ENCODE peak calls at places on chromosomes 2 and 18, in six cellular contexts. I is GM12878, J is H1, G is SK-N-SH, Z is GM12891, X is GM12892. M is an unnamed sample.

GRCh38 chr2:175854665-175855064 is 147.4 kb downstream of the LNPK start:
- DNase-seq in I (no peak), J (no peak), G (peak), Z (no peak), X (no peak), M (no peak)

GRCh38 chr2:144152817-144153271 is 367.1 kb downstream of the ZEB2 start:
- DNase-seq in I (no peak), J (no peak), G (no peak), Z (no peak), X (no peak), M (no peak)

GRCh38 chr2:29096969-29097368 is 18.2 kb upstream of the CLIP4 start:
- DNase-seq in I (no peak), J (no peak), G (no peak), Z (no peak), X (no peak), M (no peak)

GRCh38 chr18:67117804-67118203 is 398.7 kb downstream of the DSEL start:
- DNase-seq in I (no peak), J (no peak), G (no peak), Z (no peak), X (no peak), M (no peak)

GRCh38 chr18:79600141-79600540 is 79.5 kb upstream of the CTDP1 start:
- DNase-seq in I (no peak), J (no peak), G (no peak), Z (no peak), X (no peak), M (no peak)

GRCh38 chr2:200335657-200336056 is 29.2 kb downstream of the SPATS2L start:
- DNase-seq in I (no peak), J (no peak), G (no peak), Z (no peak), X (no peak), M (peak)

GRCh38 chr2:120779781-120780283 is 44.2 kb downstream of the GLI2 start:
- DNase-seq in I (no peak), J (no peak), G (no peak), Z (no peak), X (no peak), M (no peak)

GRCh38 chr2:202339052-202339870 is 36.9 kb upstream of the BMPR2 start:
- DNase-seq in I (no peak), J (no peak), G (no peak), Z (no peak), X (no peak), M (peak)

GRCh38 chr2:53933329-53933728 is 37.5 kb downstream of the PSME4 start:
- DNase-seq in I (no peak), J (no peak), G (no peak), Z (no peak), X (no peak), M (no peak)

GRCh38 chr2:29430382-29431112 is 315.3 kb downstream of the CLIP4 start:
- DNase-seq in I (no peak), J (no peak), G (peak), Z (no peak), X (no peak), M (no peak)

GRCh38 chr2:237685408-237685807 is 58.0 kb downstream of the LRRFIP1 start:
- DNase-seq in I (no peak), J (no peak), G (no peak), Z (no peak), X (no peak), M (peak)

GRCh38 chr2:218322756-218323525 is 30.6 kb upstream of the TMBIM1 start:
- DNase-seq in I (no peak), J (peak), G (peak), Z (peak), X (peak), M (peak)

GRCh38 chr18:50848038-50848437 is 28.2 kb upstream of the MRO start:
- DNase-seq in I (no peak), J (no peak), G (no peak), Z (no peak), X (no peak), M (no peak)

GRCh38 chr18:50844554-50844953 is 24.7 kb upstream of the MRO start:
- DNase-seq in I (no peak), J (no peak), G (no peak), Z (no peak), X (no peak), M (no peak)

GRCh38 chr18:50844960-50845359 is 25.1 kb upstream of the MRO start:
- DNase-seq in I (no peak), J (no peak), G (no peak), Z (no peak), X (no peak), M (no peak)

GRCh38 chr18:50849448-50849847 is 29.5 kb upstream of the ME2 start:
- DNase-seq in I (no peak), J (no peak), G (no peak), Z (no peak), X (no peak), M (no peak)

DNA sequence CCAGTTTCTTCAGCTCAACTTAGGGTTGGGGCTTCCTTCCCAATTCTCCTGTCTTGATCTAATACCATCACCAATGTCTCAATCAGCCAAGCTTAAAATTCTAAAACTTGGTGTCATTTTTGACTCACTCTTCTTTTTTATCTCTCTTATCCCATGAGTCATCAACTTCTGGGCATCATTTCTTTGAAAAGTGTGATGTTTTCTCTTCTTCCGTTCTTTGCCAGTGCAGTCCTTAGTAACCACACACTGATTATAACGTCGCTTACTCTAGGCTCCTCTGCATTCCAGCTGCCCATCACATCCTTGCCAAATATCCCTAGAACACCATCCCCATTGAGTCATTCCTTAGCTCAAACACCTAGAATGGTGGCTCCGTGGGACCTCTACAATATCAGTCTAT is 27.4 kb upstream of the MRO start:
- DNase-seq in I (no peak), J (no peak), G (no peak), Z (no peak), X (no peak), M (no peak)
- TF ChIP-seq TAF1 in I (no peak), J (no peak), G (no peak), Z (no peak), X (no peak), M (no peak)

GRCh38 chr18:8365006-8365405 is 244.2 kb upstream of the RAB12 start:
- DNase-seq in I (no peak), J (no peak), G (no peak), Z (no peak), X (no peak), M (no peak)
- TF ChIP-seq TAF1 in I (no peak), J (no peak), G (no peak), Z (no peak), X (no peak), M (no peak)

DNA sequence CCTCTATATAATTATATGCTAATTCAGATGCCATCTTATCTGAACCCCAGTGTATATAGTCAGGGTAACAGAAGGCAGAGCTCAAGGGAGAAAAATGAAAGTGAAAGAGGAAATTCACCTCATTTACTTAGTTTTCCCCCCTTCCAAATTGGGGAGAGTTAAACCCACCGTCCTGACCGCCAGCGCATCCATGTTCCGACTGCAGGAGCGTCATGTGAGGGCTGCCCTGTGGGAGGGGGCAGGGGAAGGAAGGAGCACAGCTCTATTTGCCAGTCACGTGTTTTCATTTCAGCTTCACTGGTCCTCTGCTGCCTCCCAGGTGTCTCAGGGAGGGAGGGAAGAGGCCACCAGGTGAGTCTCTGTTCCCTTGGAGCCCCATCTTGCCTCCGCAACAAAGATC is 13.2 kb downstream of the CNNM4 start:
- DNase-seq in I (no peak), J (no peak), G (no peak), Z (no peak), X (no peak), M (no peak)
- TF ChIP-seq TAF1 in I (no peak), J (no peak), G (no peak), Z (no peak), X (no peak), M (no peak)

GRCh38 chr2:205852457-205852856 is 170.2 kb downstream of the NRP2 start:
- DNase-seq in I (no peak), J (no peak), G (no peak), Z (no peak), X (no peak), M (no peak)
- TF ChIP-seq TAF1 in I (no peak), J (no peak), G (no peak), Z (no peak), X (no peak), M (no peak)

GRCh38 chr18:25169701-25170100 is 182.3 kb downstream of the ZNF521 start:
- DNase-seq in I (no peak), J (no peak), G (no peak), Z (no peak), X (no peak), M (no peak)
- TF ChIP-seq TAF1 in I (no peak), J (no peak), G (no peak), Z (no peak), X (no peak), M (no peak)

GRCh38 chr2:171540437-171540836 is 18.2 kb downstream of the CYBRD1 start:
- DNase-seq in I (no peak), J (no peak), G (no peak), Z (no peak), X (no peak), M (no peak)

GRCh38 chr2:171545086-171545485 is 22.8 kb downstream of the CYBRD1 start:
- DNase-seq in I (no peak), J (no peak), G (no peak), Z (no peak), X (no peak), M (no peak)

GRCh38 chr2:171547256-171547655 is 25.0 kb downstream of the CYBRD1 start:
- DNase-seq in I (no peak), J (no peak), G (no peak), Z (no peak), X (no peak), M (no peak)

GRCh38 chr2:171541202-171541884 is 19.1 kb downstream of the CYBRD1 start:
- DNase-seq in I (no peak), J (no peak), G (no peak), Z (no peak), X (no peak), M (no peak)
- TF ChIP-seq TAF1 in I (no peak), J (no peak), G (no peak), Z (no peak), X (no peak), M (no peak)

GRCh38 chr2:105797298-105797819 is 52.6 kb downstream of the NCK2 start:
- DNase-seq in I (peak), J (no peak), G (no peak), Z (no peak), X (no peak), M (peak)

GRCh38 chr2:105796131-105796638 is 51.5 kb downstream of the NCK2 start:
- DNase-seq in I (no peak), J (no peak), G (peak), Z (no peak), X (no peak), M (no peak)

GRCh38 chr2:105800036-105800755 is 55.5 kb downstream of the NCK2 start:
- DNase-seq in I (no peak), J (no peak), G (no peak), Z (no peak), X (no peak), M (peak)

GRCh38 chr2:105796791-105797190 is 52.1 kb downstream of the NCK2 start:
- DNase-seq in I (no peak), J (no peak), G (no peak), Z (no peak), X (no peak), M (no peak)

DNA sequence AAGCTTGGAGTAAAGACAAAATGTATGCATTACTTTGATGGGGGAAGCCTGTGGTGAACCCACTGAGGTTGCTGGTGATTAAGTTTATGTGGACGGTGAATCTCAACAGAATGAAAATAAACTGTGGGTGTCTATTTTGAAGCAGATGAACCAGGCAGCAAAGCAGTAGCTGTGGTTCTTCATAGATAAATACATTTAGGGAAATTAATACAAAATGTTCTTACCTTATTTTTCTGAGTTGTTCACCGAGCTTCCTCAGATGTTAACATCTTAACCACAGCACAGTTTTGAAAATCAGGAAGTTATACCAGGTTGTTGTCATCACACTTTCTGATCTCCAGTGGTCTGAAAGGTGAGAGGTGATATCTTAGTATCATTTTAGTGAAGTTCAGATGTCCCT is 53.9 kb downstream of the NCK2 start:
- DNase-seq in I (no peak), J (no peak), G (no peak), Z (no peak), X (no peak), M (no peak)
- TF ChIP-seq TAF1 in I (no peak), J (no peak), G (no peak), Z (no peak), X (no peak), M (no peak)